ENCODE peak calls at places on chromosomes 5 and 9, in seven cellular contexts. J is brain microvascular endothelial cell, R is BE2C, B is right lobe of liver, Y is nephron progenitor cell, Q is GM20000, H is breast epithelium. W is an unnamed sample.

GRCh38 chr9:93098236-93098946 is 2.4 kb downstream of the CARD19 start:
- DNase-seq in Q (no peak), R (peak), J (peak), Y (no peak), H (peak), B (peak), W (peak)

GRCh38 chr5:15249152-15249551 is 250.8 kb upstream of the FBXL7 start:
- DNase-seq in J (peak), R (no peak), Y (no peak), B (no peak), H (no peak), Q (no peak), W (no peak)

GRCh38 chr5:164958688-164959087 is 1453.3 kb downstream of the MAT2B start:
- DNase-seq in R (no peak), B (no peak), H (no peak), Q (no peak), Y (no peak), J (no peak), W (no peak)

GRCh38 chr9:128540630-128541355 is 11.6 kb upstream of the SPTAN1 start:
- DNase-seq in Y (no peak), B (no peak), J (no peak), H (no peak), Q (no peak), R (no peak), W (no peak)

GRCh38 chr9:134922932-134923240 is 5.2 kb upstream of the FCN1 start:
- DNase-seq in Y (no peak), Q (no peak), J (no peak), H (no peak), R (no peak), B (no peak), W (peak)

GRCh38 chr5:131382407-131383395 is 118.8 kb downstream of the CDC42SE2 start:
- DNase-seq in Y (no peak), H (no peak), B (no peak), R (peak), Q (peak), J (peak), W (peak)

GRCh38 chr5:172714491-172715420 is 56.2 kb downstream of the DUSP1 start:
- DNase-seq in Q (peak), H (peak), R (peak), J (peak), Y (peak), B (peak), W (peak)

GRCh38 chr5:15737882-15738677 is 238.1 kb downstream of the FBXL7 start:
- DNase-seq in R (no peak), B (no peak), Q (no peak), J (no peak), H (no peak), Y (no peak), W (no peak)

GRCh38 chr5:150511641-150512367 is 3.9 kb downstream of the NDST1 start:
- DNase-seq in Y (peak), B (no peak), Q (no peak), J (peak), R (peak), H (no peak), W (no peak)

GRCh38 chr5:96657068-96657467 is 5.1 kb upstream of the CAST start:
- DNase-seq in R (no peak), B (no peak), Y (no peak), H (peak), Q (peak), J (peak), W (peak)

GRCh38 chr5:102867999-102868662 is 113.0 kb downstream of the PAM start:
- DNase-seq in H (no peak), R (peak), Y (no peak), B (no peak), J (peak), Q (no peak), W (no peak)

GRCh38 chr5:42745426-42745825 is 11.2 kb upstream of the CCDC152 start:
- DNase-seq in Y (peak), B (no peak), Q (no peak), J (no peak), R (no peak), H (no peak), W (no peak)

GRCh38 chr5:74361406-74362358 is 278.8 kb downstream of the ENC1 start:
- DNase-seq in R (no peak), H (peak), B (no peak), J (no peak), Q (no peak), Y (no peak), W (no peak)

GRCh38 chr9:132166599-132166998 is 4.7 kb downstream of the NTNG2 start:
- DNase-seq in Y (no peak), B (no peak), H (no peak), R (no peak), J (no peak), Q (no peak), W (no peak)

GRCh38 chr5:174736351-174736721 is 12.0 kb downstream of the MSX2 start:
- DNase-seq in Y (peak), Q (no peak), R (no peak), B (no peak), H (no peak), J (peak), W (no peak)

GRCh38 chr5:169632946-169633345 is 4.1 kb upstream of the DOCK2 start:
- DNase-seq in Y (no peak), J (no peak), R (no peak), B (no peak), Q (no peak), H (no peak), W (no peak)

GRCh38 chr5:169631360-169631759 is 5.7 kb upstream of the DOCK2 start:
- DNase-seq in Q (no peak), R (no peak), J (no peak), Y (no peak), H (no peak), B (no peak), W (no peak)

GRCh38 chr5:169627551-169627950 is 9.5 kb upstream of the DOCK2 start:
- DNase-seq in J (no peak), H (no peak), R (no peak), Q (no peak), B (no peak), Y (no peak), W (no peak)

GRCh38 chr5:169628891-169629290 is 8.2 kb upstream of the DOCK2 start:
- DNase-seq in J (peak), Q (no peak), H (no peak), R (no peak), B (no peak), Y (no peak), W (no peak)

GRCh38 chr5:169629847-169630548 is 7.1 kb upstream of the DOCK2 start:
- DNase-seq in B (no peak), Y (no peak), Q (no peak), R (no peak), J (peak), H (no peak), W (no peak)
- TF ChIP-seq CTCF in B (no peak), Y (no peak), Q (no peak), R (no peak), J (no peak), H (no peak), W (no peak)

DNA sequence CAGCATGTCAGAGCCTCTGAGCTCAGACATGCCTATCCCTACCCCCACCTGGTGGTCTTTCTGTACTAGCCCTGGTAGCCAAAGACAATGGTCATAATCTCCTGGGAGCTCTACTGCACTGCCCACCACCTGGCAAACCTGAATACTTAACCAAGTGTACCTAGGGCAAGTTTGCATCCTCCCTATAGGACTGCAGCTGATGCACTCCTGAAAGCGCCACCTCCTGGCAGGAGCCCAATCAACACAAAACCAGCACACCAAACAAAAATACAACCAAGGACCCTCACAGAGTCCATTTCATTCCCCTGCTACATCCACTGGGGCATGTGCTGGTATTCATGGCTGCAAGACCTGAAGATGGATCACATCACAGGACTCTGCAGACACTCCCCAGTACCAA is 14.8 kb upstream of the FAM174A start:
- DNase-seq in B (no peak), J (no peak), R (peak), H (no peak), Y (no peak), Q (no peak), W (no peak)
- TF ChIP-seq CTCF in B (no peak), J (peak), R (peak), H (no peak), Y (no peak), Q (no peak), W (no peak)

DNA sequence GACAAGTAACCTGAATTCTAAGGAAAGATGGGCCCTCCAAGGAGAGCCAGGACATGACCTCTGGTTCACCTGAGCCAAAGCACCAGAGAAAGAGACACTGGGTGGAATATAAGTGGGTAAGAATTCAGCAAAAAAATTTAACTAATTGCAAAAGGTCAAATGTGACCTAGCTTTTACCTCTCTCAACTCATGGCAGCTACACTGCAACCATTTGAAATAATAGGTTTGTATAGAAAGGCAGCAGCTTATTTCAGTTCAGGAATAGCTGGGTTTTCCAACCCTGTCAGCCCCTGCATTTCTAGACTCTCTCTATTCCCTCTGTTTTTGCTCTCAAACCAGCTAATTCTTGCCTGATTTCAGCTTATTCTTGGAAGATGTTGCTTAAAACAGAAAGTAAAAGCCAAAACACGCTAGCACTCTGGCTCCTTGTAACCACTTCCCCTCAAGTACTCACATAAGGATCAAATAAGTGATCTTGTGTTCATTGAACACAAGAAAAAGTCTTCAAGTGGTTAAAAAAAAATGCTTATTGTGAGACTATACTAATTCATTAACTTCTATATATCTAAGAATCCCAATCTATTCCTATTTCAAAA is 101.1 kb upstream of the NR4A3 start:
- DNase-seq in H (no peak), J (no peak), R (no peak), Y (no peak), Q (peak), B (no peak), W (no peak)
- TF ChIP-seq CTCF in H (no peak), J (no peak), R (no peak), Y (no peak), Q (no peak), B (no peak), W (no peak)

GRCh38 chr9:8362250-8362649 is 562.7 kb upstream of the DMAC1 start:
- DNase-seq in J (no peak), H (no peak), Q (no peak), B (no peak), Y (no peak), R (no peak), W (no peak)
- TF ChIP-seq CTCF in J (no peak), H (no peak), Q (no peak), B (no peak), Y (no peak), R (no peak), W (no peak)

GRCh38 chr5:67211926-67212325 is 15.3 kb upstream of the CD180 start:
- DNase-seq in H (no peak), J (peak), Q (no peak), R (no peak), Y (no peak), B (no peak), W (no peak)

GRCh38 chr5:67214036-67214435 is 17.4 kb upstream of the CD180 start:
- DNase-seq in Q (no peak), Y (no peak), H (no peak), J (no peak), B (no peak), R (no peak), W (no peak)

GRCh38 chr5:67221487-67222242 is 25.1 kb upstream of the CD180 start:
- DNase-seq in H (no peak), R (no peak), B (no peak), J (no peak), Y (no peak), Q (peak), W (no peak)

GRCh38 chr5:67214713-67215591 is 18.4 kb upstream of the CD180 start:
- DNase-seq in H (peak), R (no peak), Y (no peak), B (peak), J (no peak), Q (no peak), W (no peak)

DNA sequence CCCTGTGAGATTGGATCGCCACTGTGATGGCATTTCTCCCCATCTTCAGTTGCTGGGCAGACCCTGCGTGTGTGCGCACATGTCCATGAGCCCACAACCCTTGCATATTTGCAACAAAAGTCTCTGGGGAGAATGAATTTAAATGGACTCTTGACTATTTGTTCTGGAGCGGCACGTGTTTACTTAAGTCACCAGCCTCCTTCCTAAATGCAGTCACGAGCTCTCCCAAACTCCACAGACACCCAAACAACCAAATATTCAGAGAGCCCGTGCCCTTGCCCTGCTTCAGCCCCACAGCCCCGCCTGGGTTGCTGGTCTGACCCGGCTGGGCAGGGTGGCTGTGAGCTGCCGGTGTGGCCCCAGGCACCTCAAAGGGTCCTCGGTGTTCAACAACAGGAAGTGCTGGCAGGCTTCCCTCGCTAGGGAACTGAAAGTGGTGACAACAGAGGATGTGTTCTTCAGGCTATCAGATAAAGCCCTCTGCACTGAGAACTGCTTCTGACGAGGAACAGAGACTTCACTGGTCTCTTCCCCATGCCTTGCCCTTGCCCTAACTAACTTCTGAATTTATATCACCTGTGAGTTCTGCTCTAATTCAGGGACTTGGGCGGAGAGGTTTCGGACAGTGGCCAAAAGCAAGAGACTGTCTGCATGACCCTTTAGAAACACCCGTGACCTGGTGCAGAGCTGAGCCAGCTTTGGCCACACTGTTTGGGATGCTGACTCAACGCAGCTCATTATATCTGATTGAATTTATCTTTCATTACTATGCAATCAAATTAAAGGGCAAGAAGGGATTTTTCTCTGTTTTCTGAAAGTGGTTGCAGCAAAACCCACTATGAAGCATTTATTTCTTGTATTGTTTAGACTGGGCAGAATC is 19.2 kb upstream of the CD180 start:
- DNase-seq in H (peak), Y (no peak), R (peak), J (peak), B (peak), Q (peak), W (peak)
- TF ChIP-seq CTCF in H (no peak), Y (no peak), R (no peak), J (no peak), B (no peak), Q (no peak), W (no peak)

GRCh38 chr9:20224756-20225155 is 397.5 kb downstream of the MLLT3 start:
- DNase-seq in Y (no peak), J (peak), R (no peak), H (no peak), B (no peak), Q (no peak), W (no peak)
- TF ChIP-seq CTCF in Y (no peak), J (no peak), R (no peak), H (no peak), B (no peak), Q (no peak), W (no peak)

GRCh38 chr5:111223790-111224560 is at the start of gene CAMK4:
- DNase-seq in B (peak), H (peak), R (peak), J (peak), Y (peak), Q (peak), W (no peak)
- TF ChIP-seq CTCF in B (peak), H (no peak), R (peak), J (peak), Y (no peak), Q (no peak), W (no peak)

W was measured in CD14-positive monocyte.